ENCODE peak calls at places on chromosomes 1 and 21, in five cellular contexts. One of them, this sample, is unnamed.
A peak's percentile ranks its signal among the peaks of the same experiment; 100 is the strongest.

GRCh38 chr1:202023033-202023433 is 12.6 kb downstream of the ELF3 start:
- DNase-seq in T-helper 17 cell: no peak
- DNase-seq in NCI-H187 treated with DMSO at 0.1 percent for 48 hours: peak; percentile 76
- DNase-seq in stimulated activated CD8-positive, alpha-beta memory T cell treated with anti-CD3 and anti-CD28 coated beads, Interleukin-15, amount 100 ng/mL, for 48 hours: no peak
- DNase-seq in renal cortical epithelial cell: peak; percentile 92
- DNase-seq in this sample: peak; percentile 92

GRCh38 chr1:6222644-6223043 is 13.1 kb downstream of the ICMT start:
- DNase-seq in stimulated activated CD8-positive, alpha-beta memory T cell treated with anti-CD3 and anti-CD28 coated beads, Interleukin-15, amount 100 ng/mL, for 48 hours: no peak
- DNase-seq in T-helper 17 cell: no peak
- DNase-seq in renal cortical epithelial cell: no peak
- DNase-seq in NCI-H187 treated with DMSO at 0.1 percent for 48 hours: no peak
- DNase-seq in this sample: no peak

GRCh38 chr1:160330119-160330518 is 12.9 kb downstream of the COPA start:
- DNase-seq in NCI-H187 treated with DMSO at 0.1 percent for 48 hours: peak; percentile 77
- DNase-seq in renal cortical epithelial cell: no peak
- DNase-seq in stimulated activated CD8-positive, alpha-beta memory T cell treated with anti-CD3 and anti-CD28 coated beads, Interleukin-15, amount 100 ng/mL, for 48 hours: no peak
- DNase-seq in T-helper 17 cell: no peak
- DNase-seq in this sample: no peak

GRCh38 chr1:25544243-25544764 is 898 bp downstream of the LDLRAP1 start:
- DNase-seq in renal cortical epithelial cell: no peak
- DNase-seq in stimulated activated CD8-positive, alpha-beta memory T cell treated with anti-CD3 and anti-CD28 coated beads, Interleukin-15, amount 100 ng/mL, for 48 hours: no peak
- DNase-seq in T-helper 17 cell: no peak
- DNase-seq in NCI-H187 treated with DMSO at 0.1 percent for 48 hours: no peak
- DNase-seq in this sample: no peak

GRCh38 chr1:39668111-39668510 is 3.8 kb downstream of the NT5C1A start:
- DNase-seq in renal cortical epithelial cell: no peak
- DNase-seq in stimulated activated CD8-positive, alpha-beta memory T cell treated with anti-CD3 and anti-CD28 coated beads, Interleukin-15, amount 100 ng/mL, for 48 hours: no peak
- DNase-seq in NCI-H187 treated with DMSO at 0.1 percent for 48 hours: no peak
- DNase-seq in T-helper 17 cell: no peak
- DNase-seq in this sample: no peak

GRCh38 chr21:38075833-38076567 is 159.7 kb upstream of the KCNJ6 start:
- DNase-seq in T-helper 17 cell: no peak
- DNase-seq in stimulated activated CD8-positive, alpha-beta memory T cell treated with anti-CD3 and anti-CD28 coated beads, Interleukin-15, amount 100 ng/mL, for 48 hours: no peak
- DNase-seq in renal cortical epithelial cell: no peak
- DNase-seq in NCI-H187 treated with DMSO at 0.1 percent for 48 hours: no peak
- DNase-seq in this sample: no peak

GRCh38 chr1:107430540-107431228 is 289.8 kb downstream of the NTNG1 start:
- DNase-seq in stimulated activated CD8-positive, alpha-beta memory T cell treated with anti-CD3 and anti-CD28 coated beads, Interleukin-15, amount 100 ng/mL, for 48 hours: no peak
- DNase-seq in NCI-H187 treated with DMSO at 0.1 percent for 48 hours: no peak
- DNase-seq in T-helper 17 cell: no peak
- DNase-seq in renal cortical epithelial cell: peak; percentile 63
- DNase-seq in this sample: peak; percentile 58

GRCh38 chr1:39283858-39284257 is 79.4 kb downstream of the MACF1 start:
- DNase-seq in NCI-H187 treated with DMSO at 0.1 percent for 48 hours: no peak
- DNase-seq in T-helper 17 cell: no peak
- DNase-seq in renal cortical epithelial cell: no peak
- DNase-seq in stimulated activated CD8-positive, alpha-beta memory T cell treated with anti-CD3 and anti-CD28 coated beads, Interleukin-15, amount 100 ng/mL, for 48 hours: no peak
- DNase-seq in this sample: no peak

GRCh38 chr1:22665752-22666151 is 12.7 kb downstream of the C1QB start:
- DNase-seq in NCI-H187 treated with DMSO at 0.1 percent for 48 hours: no peak
- DNase-seq in T-helper 17 cell: no peak
- DNase-seq in stimulated activated CD8-positive, alpha-beta memory T cell treated with anti-CD3 and anti-CD28 coated beads, Interleukin-15, amount 100 ng/mL, for 48 hours: no peak
- DNase-seq in renal cortical epithelial cell: peak; percentile 16
- DNase-seq in this sample: peak; percentile 55

GRCh38 chr1:30974536-30974935 is 66.0 kb upstream of the SDC3 start:
- DNase-seq in renal cortical epithelial cell: no peak
- DNase-seq in T-helper 17 cell: no peak
- DNase-seq in stimulated activated CD8-positive, alpha-beta memory T cell treated with anti-CD3 and anti-CD28 coated beads, Interleukin-15, amount 100 ng/mL, for 48 hours: no peak
- DNase-seq in NCI-H187 treated with DMSO at 0.1 percent for 48 hours: no peak
- DNase-seq in this sample: no peak

GRCh38 chr21:23401278-23401677 is 2206.0 kb downstream of the MRPL39 start:
- DNase-seq in stimulated activated CD8-positive, alpha-beta memory T cell treated with anti-CD3 and anti-CD28 coated beads, Interleukin-15, amount 100 ng/mL, for 48 hours: no peak
- DNase-seq in T-helper 17 cell: no peak
- DNase-seq in renal cortical epithelial cell: no peak
- DNase-seq in NCI-H187 treated with DMSO at 0.1 percent for 48 hours: no peak
- DNase-seq in this sample: peak; percentile 5

GRCh38 chr21:36446296-36446695 is 33.6 kb downstream of the CLDN14 start:
- DNase-seq in renal cortical epithelial cell: no peak
- DNase-seq in T-helper 17 cell: no peak
- DNase-seq in NCI-H187 treated with DMSO at 0.1 percent for 48 hours: no peak
- DNase-seq in stimulated activated CD8-positive, alpha-beta memory T cell treated with anti-CD3 and anti-CD28 coated beads, Interleukin-15, amount 100 ng/mL, for 48 hours: no peak
- DNase-seq in this sample: no peak

GRCh38 chr1:12772520-12772919 is 1.0 kb upstream of the PRAMEF12 start:
- DNase-seq in stimulated activated CD8-positive, alpha-beta memory T cell treated with anti-CD3 and anti-CD28 coated beads, Interleukin-15, amount 100 ng/mL, for 48 hours: no peak
- DNase-seq in T-helper 17 cell: no peak
- DNase-seq in NCI-H187 treated with DMSO at 0.1 percent for 48 hours: no peak
- DNase-seq in renal cortical epithelial cell: no peak
- DNase-seq in this sample: no peak

GRCh38 chr1:172322219-172323061 is 98.0 kb upstream of the C1orf105 start:
- DNase-seq in NCI-H187 treated with DMSO at 0.1 percent for 48 hours: no peak
- DNase-seq in stimulated activated CD8-positive, alpha-beta memory T cell treated with anti-CD3 and anti-CD28 coated beads, Interleukin-15, amount 100 ng/mL, for 48 hours: no peak
- DNase-seq in T-helper 17 cell: no peak
- DNase-seq in renal cortical epithelial cell: peak; percentile 92
- DNase-seq in this sample: peak; percentile 71

GRCh38 chr1:94416901-94417701 is 1.1 kb upstream of the ABCD3 start:
- DNase-seq in NCI-H187 treated with DMSO at 0.1 percent for 48 hours: no peak
- DNase-seq in renal cortical epithelial cell: peak; percentile 79
- DNase-seq in T-helper 17 cell: no peak
- DNase-seq in stimulated activated CD8-positive, alpha-beta memory T cell treated with anti-CD3 and anti-CD28 coated beads, Interleukin-15, amount 100 ng/mL, for 48 hours: no peak
- DNase-seq in this sample: peak; percentile 64

GRCh38 chr21:21148009-21148408 is 149.8 kb downstream of the NCAM2 start:
- DNase-seq in renal cortical epithelial cell: no peak
- DNase-seq in T-helper 17 cell: no peak
- DNase-seq in stimulated activated CD8-positive, alpha-beta memory T cell treated with anti-CD3 and anti-CD28 coated beads, Interleukin-15, amount 100 ng/mL, for 48 hours: no peak
- DNase-seq in NCI-H187 treated with DMSO at 0.1 percent for 48 hours: no peak
- DNase-seq in this sample: no peak

GRCh38 chr1:19938502-19938901 is 15.1 kb upstream of the PLA2G2E start:
- DNase-seq in stimulated activated CD8-positive, alpha-beta memory T cell treated with anti-CD3 and anti-CD28 coated beads, Interleukin-15, amount 100 ng/mL, for 48 hours: no peak
- DNase-seq in renal cortical epithelial cell: no peak
- DNase-seq in NCI-H187 treated with DMSO at 0.1 percent for 48 hours: no peak
- DNase-seq in T-helper 17 cell: no peak
- DNase-seq in this sample: no peak

GRCh38 chr1:44778705-44779576 is 3.6 kb downstream of the RPS8 start:
- DNase-seq in T-helper 17 cell: no peak
- DNase-seq in renal cortical epithelial cell: no peak
- DNase-seq in NCI-H187 treated with DMSO at 0.1 percent for 48 hours: no peak
- DNase-seq in stimulated activated CD8-positive, alpha-beta memory T cell treated with anti-CD3 and anti-CD28 coated beads, Interleukin-15, amount 100 ng/mL, for 48 hours: no peak
- DNase-seq in this sample: no peak

GRCh38 chr1:12406218-12407021 is 176.6 kb downstream of the VPS13D start:
- DNase-seq in renal cortical epithelial cell: no peak
- DNase-seq in stimulated activated CD8-positive, alpha-beta memory T cell treated with anti-CD3 and anti-CD28 coated beads, Interleukin-15, amount 100 ng/mL, for 48 hours: no peak
- DNase-seq in T-helper 17 cell: no peak
- DNase-seq in NCI-H187 treated with DMSO at 0.1 percent for 48 hours: no peak
- DNase-seq in this sample: no peak

GRCh38 chr1:14946567-14947285 is 206.8 kb upstream of the TMEM51 start:
- DNase-seq in stimulated activated CD8-positive, alpha-beta memory T cell treated with anti-CD3 and anti-CD28 coated beads, Interleukin-15, amount 100 ng/mL, for 48 hours: no peak
- DNase-seq in renal cortical epithelial cell: peak; percentile 65
- DNase-seq in T-helper 17 cell: no peak
- DNase-seq in NCI-H187 treated with DMSO at 0.1 percent for 48 hours: no peak
- DNase-seq in this sample: peak; percentile 48

GRCh38 chr1:19074361-19074901 is 118.0 kb upstream of the IFFO2 start:
- DNase-seq in stimulated activated CD8-positive, alpha-beta memory T cell treated with anti-CD3 and anti-CD28 coated beads, Interleukin-15, amount 100 ng/mL, for 48 hours: peak; percentile 28
- DNase-seq in T-helper 17 cell: peak; percentile 48
- DNase-seq in renal cortical epithelial cell: no peak
- DNase-seq in NCI-H187 treated with DMSO at 0.1 percent for 48 hours: no peak
- DNase-seq in this sample: no peak

GRCh38 chr1:223774133-223774811 is 61.9 kb downstream of the CAPN2 start:
- DNase-seq in stimulated activated CD8-positive, alpha-beta memory T cell treated with anti-CD3 and anti-CD28 coated beads, Interleukin-15, amount 100 ng/mL, for 48 hours: no peak
- DNase-seq in renal cortical epithelial cell: peak; percentile 40
- DNase-seq in T-helper 17 cell: no peak
- DNase-seq in NCI-H187 treated with DMSO at 0.1 percent for 48 hours: no peak
- DNase-seq in this sample: no peak

GRCh38 chr1:58710190-58710589 is 10.3 kb upstream of the MYSM1 start:
- DNase-seq in NCI-H187 treated with DMSO at 0.1 percent for 48 hours: no peak
- DNase-seq in T-helper 17 cell: no peak
- DNase-seq in renal cortical epithelial cell: no peak
- DNase-seq in stimulated activated CD8-positive, alpha-beta memory T cell treated with anti-CD3 and anti-CD28 coated beads, Interleukin-15, amount 100 ng/mL, for 48 hours: no peak
- DNase-seq in this sample: no peak

GRCh38 chr1:234231061-234231892 is 142.0 kb upstream of the COA6 start:
- DNase-seq in renal cortical epithelial cell: no peak
- DNase-seq in stimulated activated CD8-positive, alpha-beta memory T cell treated with anti-CD3 and anti-CD28 coated beads, Interleukin-15, amount 100 ng/mL, for 48 hours: no peak
- DNase-seq in NCI-H187 treated with DMSO at 0.1 percent for 48 hours: no peak
- DNase-seq in T-helper 17 cell: peak; percentile 10
- DNase-seq in this sample: peak; percentile 4

GRCh38 chr1:235473808-235474207 is 30.4 kb downstream of the B3GALNT2 start:
- DNase-seq in renal cortical epithelial cell: no peak
- DNase-seq in NCI-H187 treated with DMSO at 0.1 percent for 48 hours: no peak
- DNase-seq in T-helper 17 cell: no peak
- DNase-seq in stimulated activated CD8-positive, alpha-beta memory T cell treated with anti-CD3 and anti-CD28 coated beads, Interleukin-15, amount 100 ng/mL, for 48 hours: no peak
- DNase-seq in this sample: no peak

GRCh38 chr1:233480198-233480597 is 133.7 kb upstream of the KCNK1 start:
- DNase-seq in stimulated activated CD8-positive, alpha-beta memory T cell treated with anti-CD3 and anti-CD28 coated beads, Interleukin-15, amount 100 ng/mL, for 48 hours: no peak
- DNase-seq in T-helper 17 cell: no peak
- DNase-seq in renal cortical epithelial cell: no peak
- DNase-seq in NCI-H187 treated with DMSO at 0.1 percent for 48 hours: no peak
- DNase-seq in this sample: no peak

GRCh38 chr1:77388655-77389054 is 106.8 kb downstream of the AK5 start:
- DNase-seq in T-helper 17 cell: no peak
- DNase-seq in stimulated activated CD8-positive, alpha-beta memory T cell treated with anti-CD3 and anti-CD28 coated beads, Interleukin-15, amount 100 ng/mL, for 48 hours: no peak
- DNase-seq in NCI-H187 treated with DMSO at 0.1 percent for 48 hours: no peak
- DNase-seq in renal cortical epithelial cell: no peak
- DNase-seq in this sample: no peak

GRCh38 chr1:155125946-155126493 is 1.7 kb upstream of the EFNA1 start:
- DNase-seq in renal cortical epithelial cell: no peak
- DNase-seq in NCI-H187 treated with DMSO at 0.1 percent for 48 hours: no peak
- DNase-seq in T-helper 17 cell: no peak
- DNase-seq in stimulated activated CD8-positive, alpha-beta memory T cell treated with anti-CD3 and anti-CD28 coated beads, Interleukin-15, amount 100 ng/mL, for 48 hours: no peak
- DNase-seq in this sample: peak; percentile 76

GRCh38 chr1:176165573-176165972 is 41.5 kb downstream of the COP1 start:
- DNase-seq in T-helper 17 cell: no peak
- DNase-seq in stimulated activated CD8-positive, alpha-beta memory T cell treated with anti-CD3 and anti-CD28 coated beads, Interleukin-15, amount 100 ng/mL, for 48 hours: no peak
- DNase-seq in renal cortical epithelial cell: no peak
- DNase-seq in NCI-H187 treated with DMSO at 0.1 percent for 48 hours: no peak
- DNase-seq in this sample: no peak

GRCh38 chr21:23463365-23463764 is 2143.9 kb downstream of the MRPL39 start:
- DNase-seq in NCI-H187 treated with DMSO at 0.1 percent for 48 hours: no peak
- DNase-seq in renal cortical epithelial cell: no peak
- DNase-seq in stimulated activated CD8-positive, alpha-beta memory T cell treated with anti-CD3 and anti-CD28 coated beads, Interleukin-15, amount 100 ng/mL, for 48 hours: no peak
- DNase-seq in T-helper 17 cell: no peak
- DNase-seq in this sample: no peak

GRCh38 chr1:235402457-235403200 is 35.4 kb downstream of the TBCE start:
- DNase-seq in NCI-H187 treated with DMSO at 0.1 percent for 48 hours: no peak
- DNase-seq in renal cortical epithelial cell: peak; percentile 83
- DNase-seq in stimulated activated CD8-positive, alpha-beta memory T cell treated with anti-CD3 and anti-CD28 coated beads, Interleukin-15, amount 100 ng/mL, for 48 hours: no peak
- DNase-seq in T-helper 17 cell: no peak
- DNase-seq in this sample: no peak

GRCh38 chr1:11058595-11059165 is 1.1 kb downstream of the SRM start:
- DNase-seq in renal cortical epithelial cell: no peak
- DNase-seq in stimulated activated CD8-positive, alpha-beta memory T cell treated with anti-CD3 and anti-CD28 coated beads, Interleukin-15, amount 100 ng/mL, for 48 hours: no peak
- DNase-seq in T-helper 17 cell: no peak
- DNase-seq in NCI-H187 treated with DMSO at 0.1 percent for 48 hours: no peak
- DNase-seq in this sample: no peak

GRCh38 chr1:235093685-235094592 is 34.7 kb downstream of the TOMM20 start:
- DNase-seq in T-helper 17 cell: peak; percentile 86
- DNase-seq in stimulated activated CD8-positive, alpha-beta memory T cell treated with anti-CD3 and anti-CD28 coated beads, Interleukin-15, amount 100 ng/mL, for 48 hours: peak; percentile 58
- DNase-seq in renal cortical epithelial cell: no peak
- DNase-seq in NCI-H187 treated with DMSO at 0.1 percent for 48 hours: no peak
- DNase-seq in this sample: peak; percentile 92

GRCh38 chr1:27049607-27050006 is 37.0 kb upstream of the TENT5B start:
- DNase-seq in stimulated activated CD8-positive, alpha-beta memory T cell treated with anti-CD3 and anti-CD28 coated beads, Interleukin-15, amount 100 ng/mL, for 48 hours: no peak
- DNase-seq in T-helper 17 cell: no peak
- DNase-seq in renal cortical epithelial cell: no peak
- DNase-seq in NCI-H187 treated with DMSO at 0.1 percent for 48 hours: no peak
- DNase-seq in this sample: no peak

GRCh38 chr1:206725053-206725963 is 40.6 kb downstream of the MAPKAPK2 start:
- DNase-seq in renal cortical epithelial cell: no peak
- DNase-seq in T-helper 17 cell: peak; percentile 63
- DNase-seq in NCI-H187 treated with DMSO at 0.1 percent for 48 hours: no peak
- DNase-seq in stimulated activated CD8-positive, alpha-beta memory T cell treated with anti-CD3 and anti-CD28 coated beads, Interleukin-15, amount 100 ng/mL, for 48 hours: no peak
- DNase-seq in this sample: peak; percentile 37

GRCh38 chr1:39632491-39633417 is 6.7 kb downstream of the HEYL start:
- DNase-seq in stimulated activated CD8-positive, alpha-beta memory T cell treated with anti-CD3 and anti-CD28 coated beads, Interleukin-15, amount 100 ng/mL, for 48 hours: no peak
- DNase-seq in renal cortical epithelial cell: no peak
- DNase-seq in NCI-H187 treated with DMSO at 0.1 percent for 48 hours: no peak
- DNase-seq in T-helper 17 cell: no peak
- DNase-seq in this sample: no peak

GRCh38 chr1:242784807-242785206 is 260.3 kb upstream of the PLD5 start:
- DNase-seq in stimulated activated CD8-positive, alpha-beta memory T cell treated with anti-CD3 and anti-CD28 coated beads, Interleukin-15, amount 100 ng/mL, for 48 hours: no peak
- DNase-seq in NCI-H187 treated with DMSO at 0.1 percent for 48 hours: no peak
- DNase-seq in T-helper 17 cell: no peak
- DNase-seq in renal cortical epithelial cell: no peak
- DNase-seq in this sample: no peak

GRCh38 chr1:173467426-173467825 is 9.7 kb upstream of the PRDX6 start:
- DNase-seq in renal cortical epithelial cell: no peak
- DNase-seq in T-helper 17 cell: no peak
- DNase-seq in NCI-H187 treated with DMSO at 0.1 percent for 48 hours: no peak
- DNase-seq in stimulated activated CD8-positive, alpha-beta memory T cell treated with anti-CD3 and anti-CD28 coated beads, Interleukin-15, amount 100 ng/mL, for 48 hours: no peak
- DNase-seq in this sample: no peak